ENCODE peak calls at places on chromosomes 4 and X, in seven cellular contexts. One of them, this sample, is unnamed.

GRCh38 chr4:63619771-63620170 is 789.5 kb downstream of the TECRL start:
- DNase-seq in right atrium auricular region: no peak
- DNase-seq in left lung: no peak
- DNase-seq in tibial artery: no peak
- DNase-seq in brain microvascular endothelial cell: no peak
- DNase-seq in GM23338: no peak
- DNase-seq in lower lobe of right lung: no peak
- DNase-seq in this sample: no peak

GRCh38 chr4:72569719-72570235 is 756 bp upstream of the ADAMTS3 start:
- DNase-seq in lower lobe of right lung: no peak
- DNase-seq in right atrium auricular region: no peak
- DNase-seq in brain microvascular endothelial cell: no peak
- DNase-seq in left lung: peak; percentile 37
- DNase-seq in tibial artery: no peak
- DNase-seq in GM23338: no peak
- DNase-seq in this sample: no peak

GRCh38 chr4:37670249-37670648 is 15.9 kb downstream of the RELL1 start:
- DNase-seq in tibial artery: no peak
- DNase-seq in right atrium auricular region: no peak
- DNase-seq in GM23338: no peak
- DNase-seq in brain microvascular endothelial cell: no peak
- DNase-seq in left lung: no peak
- DNase-seq in lower lobe of right lung: no peak
- DNase-seq in this sample: no peak

GRCh38 chrX:154819771-154820341 is 14.6 kb upstream of the MPP1 start:
- DNase-seq in lower lobe of right lung: no peak
- DNase-seq in left lung: no peak
- DNase-seq in GM23338: peak; percentile 43
- DNase-seq in tibial artery: no peak
- DNase-seq in brain microvascular endothelial cell: no peak
- DNase-seq in right atrium auricular region: no peak
- DNase-seq in this sample: no peak

GRCh38 chrX:19121898-19122640 is at the start of gene ADGRG2:
- DNase-seq in right atrium auricular region: no peak
- DNase-seq in tibial artery: peak; percentile 66
- DNase-seq in left lung: peak; percentile 79
- DNase-seq in lower lobe of right lung: peak; percentile 54
- DNase-seq in GM23338: peak; percentile 48
- DNase-seq in brain microvascular endothelial cell: no peak
- DNase-seq in this sample: no peak

GRCh38 chr4:95506264-95506663 is 42.5 kb downstream of the UNC5C start:
- DNase-seq in brain microvascular endothelial cell: peak; percentile 20
- DNase-seq in right atrium auricular region: no peak
- DNase-seq in lower lobe of right lung: no peak
- DNase-seq in GM23338: no peak
- DNase-seq in left lung: no peak
- DNase-seq in tibial artery: no peak
- DNase-seq in this sample: no peak

GRCh38 chr4:28313729-28314713 is 1453.4 kb downstream of the STIM2 start:
- DNase-seq in GM23338: no peak
- DNase-seq in left lung: no peak
- DNase-seq in tibial artery: no peak
- DNase-seq in right atrium auricular region: no peak
- DNase-seq in lower lobe of right lung: no peak
- DNase-seq in brain microvascular endothelial cell: no peak
- DNase-seq in this sample: no peak

GRCh38 chrX:68895339-68896250 is 66.8 kb downstream of the EFNB1 start:
- DNase-seq in left lung: no peak
- DNase-seq in tibial artery: peak; percentile 71
- DNase-seq in right atrium auricular region: peak; percentile 66
- DNase-seq in lower lobe of right lung: peak; percentile 51
- DNase-seq in brain microvascular endothelial cell: no peak
- DNase-seq in GM23338: no peak
- DNase-seq in this sample: no peak

GRCh38 chrX:131621650-131622049 is 77.8 kb downstream of the OR13H1 start:
- DNase-seq in tibial artery: no peak
- DNase-seq in GM23338: no peak
- DNase-seq in lower lobe of right lung: no peak
- DNase-seq in brain microvascular endothelial cell: no peak
- DNase-seq in right atrium auricular region: no peak
- DNase-seq in left lung: no peak
- DNase-seq in this sample: no peak

GRCh38 chr4:23305026-23305425 is 584.8 kb downstream of the PPARGC1A start:
- DNase-seq in tibial artery: no peak
- DNase-seq in left lung: no peak
- DNase-seq in right atrium auricular region: no peak
- DNase-seq in lower lobe of right lung: no peak
- DNase-seq in GM23338: no peak
- DNase-seq in brain microvascular endothelial cell: no peak
- DNase-seq in this sample: no peak

GRCh38 chr4:11769425-11769824 is 340.7 kb upstream of the HS3ST1 start:
- DNase-seq in tibial artery: no peak
- DNase-seq in right atrium auricular region: peak; percentile 64
- DNase-seq in left lung: no peak
- DNase-seq in brain microvascular endothelial cell: peak; percentile 1
- DNase-seq in lower lobe of right lung: no peak
- DNase-seq in GM23338: no peak
- DNase-seq in this sample: no peak

GRCh38 chrX:373641-374471 is 12.9 kb downstream of the PPP2R3B start:
- DNase-seq in right atrium auricular region: no peak
- DNase-seq in left lung: peak; percentile 74
- DNase-seq in brain microvascular endothelial cell: no peak
- DNase-seq in GM23338: peak; percentile 83
- DNase-seq in tibial artery: no peak
- DNase-seq in lower lobe of right lung: no peak
- DNase-seq in this sample: no peak

GRCh38 chr4:125735107-125735506 is 420.4 kb downstream of the FAT4 start:
- DNase-seq in right atrium auricular region: peak; percentile 68
- DNase-seq in tibial artery: no peak
- DNase-seq in GM23338: peak; percentile 64
- DNase-seq in brain microvascular endothelial cell: peak; percentile 97
- DNase-seq in left lung: peak; percentile 28
- DNase-seq in lower lobe of right lung: no peak
- DNase-seq in this sample: peak; percentile 56

GRCh38 chr4:8097141-8097541 is 61.5 kb downstream of the ABLIM2 start:
- DNase-seq in right atrium auricular region: no peak
- DNase-seq in left lung: peak; percentile 70
- DNase-seq in tibial artery: no peak
- DNase-seq in lower lobe of right lung: no peak
- DNase-seq in brain microvascular endothelial cell: no peak
- DNase-seq in GM23338: no peak
- DNase-seq in this sample: no peak

GRCh38 chrX:65581661-65582339 is 47.2 kb upstream of the LAS1L start:
- DNase-seq in tibial artery: peak; percentile 68
- DNase-seq in left lung: no peak
- DNase-seq in lower lobe of right lung: no peak
- DNase-seq in right atrium auricular region: peak; percentile 73
- DNase-seq in brain microvascular endothelial cell: peak; percentile 44
- DNase-seq in GM23338: peak; percentile 82
- DNase-seq in this sample: no peak

GRCh38 chrX:255923-256331 is 25.3 kb upstream of the PLCXD1 start:
- DNase-seq in tibial artery: no peak
- DNase-seq in lower lobe of right lung: peak; percentile 28
- DNase-seq in GM23338: no peak
- DNase-seq in right atrium auricular region: no peak
- DNase-seq in left lung: peak; percentile 58
- DNase-seq in brain microvascular endothelial cell: no peak
- DNase-seq in this sample: no peak

GRCh38 chr4:92232566-92232965 is 71.2 kb upstream of the GRID2 start:
- DNase-seq in brain microvascular endothelial cell: no peak
- DNase-seq in lower lobe of right lung: no peak
- DNase-seq in GM23338: no peak
- DNase-seq in left lung: no peak
- DNase-seq in tibial artery: no peak
- DNase-seq in right atrium auricular region: no peak
- DNase-seq in this sample: no peak

GRCh38 chr4:56086073-56086521 is 137.4 kb downstream of the CEP135 start:
- DNase-seq in right atrium auricular region: no peak
- DNase-seq in GM23338: peak; percentile 58
- DNase-seq in lower lobe of right lung: no peak
- DNase-seq in tibial artery: no peak
- DNase-seq in left lung: no peak
- DNase-seq in brain microvascular endothelial cell: no peak
- DNase-seq in this sample: no peak

GRCh38 chr4:86306816-86307215 is 53.0 kb downstream of the MAPK10 start:
- DNase-seq in lower lobe of right lung: no peak
- DNase-seq in right atrium auricular region: no peak
- DNase-seq in tibial artery: no peak
- DNase-seq in left lung: no peak
- DNase-seq in GM23338: no peak
- DNase-seq in brain microvascular endothelial cell: peak; percentile 14
- DNase-seq in this sample: peak; percentile 57

DNA sequence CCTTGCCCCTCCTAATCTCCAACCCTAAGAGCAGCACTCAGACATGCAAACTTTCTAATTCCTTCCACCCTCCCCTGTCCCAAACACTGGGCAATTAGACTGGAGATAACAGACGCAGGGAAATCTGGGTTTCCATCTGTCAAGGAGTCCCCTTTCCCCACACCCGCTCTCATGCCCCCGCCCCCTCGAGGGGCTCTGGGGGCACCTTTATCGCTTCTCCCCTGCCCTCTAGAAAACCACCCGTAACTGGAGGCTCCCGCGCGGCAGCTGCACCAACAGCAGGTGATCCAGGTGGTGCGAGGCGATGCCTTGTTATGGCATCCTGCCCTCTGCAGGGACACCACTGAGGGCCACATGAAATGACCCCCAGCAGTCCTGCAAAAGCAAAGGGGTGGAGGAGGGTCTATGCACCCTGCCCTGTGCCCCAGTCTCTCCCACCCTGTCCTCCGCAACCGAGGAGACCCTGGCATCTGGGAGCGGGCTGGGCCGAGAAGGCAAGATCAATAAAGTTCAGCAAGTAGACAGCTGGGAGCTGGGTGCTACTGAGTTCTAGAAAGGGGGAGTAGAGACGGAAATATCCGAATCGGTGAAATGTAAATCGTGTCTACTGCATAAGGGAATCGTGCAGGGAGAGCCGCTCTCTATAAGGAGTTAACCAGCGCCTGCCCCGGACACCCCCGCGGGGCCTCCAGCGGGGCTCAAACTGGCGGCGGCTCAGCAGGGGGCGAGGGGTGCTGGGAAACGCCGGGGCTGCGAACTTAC is 1.6 kb downstream of the KCTD8 start:
- DNase-seq in right atrium auricular region: no peak
- DNase-seq in brain microvascular endothelial cell: no peak
- DNase-seq in GM23338: peak; percentile 39
- DNase-seq in tibial artery: no peak
- DNase-seq in lower lobe of right lung: no peak
- DNase-seq in left lung: peak; percentile 51
- DNase-seq in this sample: no peak
- H3K27me3 ChIP-seq in right atrium auricular region: no peaks in the 10 kb centered on the region
- H3K27me3 ChIP-seq in brain microvascular endothelial cell: peaks cover 28% of the 10 kb centered on the region
- H3K27me3 ChIP-seq in GM23338: peaks cover 46% of the 10 kb centered on the region
- H3K27me3 ChIP-seq in tibial artery: no peaks in the 10 kb centered on the region
- H3K27me3 ChIP-seq in lower lobe of right lung: peaks cover 69% of the 10 kb centered on the region
- H3K27me3 ChIP-seq in left lung: peaks cover 30% of the 10 kb centered on the region
- H3K27me3 ChIP-seq in this sample: peaks cover 16% of the 10 kb centered on the region

DNA sequence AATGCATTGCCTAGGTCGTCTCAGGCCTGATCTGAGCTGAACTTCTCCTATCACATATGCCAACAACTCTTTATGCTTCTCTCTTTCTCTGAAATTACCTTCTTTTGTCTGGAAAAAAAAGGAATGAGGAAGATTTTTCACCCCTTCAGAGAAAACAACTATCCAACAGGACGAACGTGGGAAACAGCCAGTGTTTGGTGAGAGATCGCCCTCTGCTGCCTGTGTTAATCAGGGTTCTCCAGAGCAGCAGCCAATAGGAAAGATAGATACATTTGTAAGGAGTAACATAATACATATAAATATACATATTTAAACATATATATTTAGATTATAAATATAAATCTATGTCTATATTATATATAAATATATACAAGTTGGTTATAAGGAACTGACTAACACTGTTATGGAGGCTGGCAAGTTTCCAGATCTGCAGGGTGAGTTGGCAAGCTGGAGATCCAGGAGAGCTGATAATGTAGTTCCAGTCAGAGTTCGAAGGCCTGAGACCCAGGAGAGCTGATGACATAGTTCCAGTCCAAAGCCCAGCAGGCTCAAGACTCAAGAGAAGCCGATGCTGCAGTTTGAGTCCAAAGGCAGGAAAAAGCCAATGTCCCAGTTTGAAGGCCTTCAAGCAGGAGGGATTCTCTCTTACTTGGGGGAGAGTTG is 13.3 kb downstream of the CETN2 start:
- DNase-seq in lower lobe of right lung: no peak
- DNase-seq in brain microvascular endothelial cell: peak; percentile 47
- DNase-seq in right atrium auricular region: no peak
- DNase-seq in GM23338: peak; percentile 53
- DNase-seq in left lung: no peak
- DNase-seq in tibial artery: no peak
- DNase-seq in this sample: no peak
- TF ChIP-seq CTCF in lower lobe of right lung: peak; percentile 10
- TF ChIP-seq CTCF in brain microvascular endothelial cell: peak; percentile 69
- TF ChIP-seq CTCF in right atrium auricular region: no peak
- TF ChIP-seq CTCF in GM23338: peak; percentile 48
- TF ChIP-seq CTCF in left lung: no peak
- TF ChIP-seq CTCF in tibial artery: no peak
- TF ChIP-seq CTCF in this sample: peak; percentile 51

GRCh38 chrX:78769933-78770332 is 22.4 kb downstream of the LPAR4 start:
- DNase-seq in right atrium auricular region: no peak
- DNase-seq in lower lobe of right lung: no peak
- DNase-seq in tibial artery: no peak
- DNase-seq in GM23338: no peak
- DNase-seq in left lung: no peak
- DNase-seq in brain microvascular endothelial cell: no peak
- DNase-seq in this sample: no peak

GRCh38 chrX:78769356-78769755 is 21.8 kb downstream of the LPAR4 start:
- DNase-seq in right atrium auricular region: no peak
- DNase-seq in lower lobe of right lung: no peak
- DNase-seq in left lung: no peak
- DNase-seq in GM23338: no peak
- DNase-seq in brain microvascular endothelial cell: no peak
- DNase-seq in tibial artery: no peak
- DNase-seq in this sample: no peak
- H3K4me3 ChIP-seq in right atrium auricular region: no peak overlapping the region
- H3K4me3 ChIP-seq in lower lobe of right lung: no peak overlapping the region
- H3K4me3 ChIP-seq in left lung: no peak overlapping the region
- H3K4me3 ChIP-seq in GM23338: no peak overlapping the region
- H3K4me3 ChIP-seq in brain microvascular endothelial cell: no peak overlapping the region
- H3K4me3 ChIP-seq in tibial artery: no peak overlapping the region
- H3K4me3 ChIP-seq in this sample: no peak overlapping the region

DNA sequence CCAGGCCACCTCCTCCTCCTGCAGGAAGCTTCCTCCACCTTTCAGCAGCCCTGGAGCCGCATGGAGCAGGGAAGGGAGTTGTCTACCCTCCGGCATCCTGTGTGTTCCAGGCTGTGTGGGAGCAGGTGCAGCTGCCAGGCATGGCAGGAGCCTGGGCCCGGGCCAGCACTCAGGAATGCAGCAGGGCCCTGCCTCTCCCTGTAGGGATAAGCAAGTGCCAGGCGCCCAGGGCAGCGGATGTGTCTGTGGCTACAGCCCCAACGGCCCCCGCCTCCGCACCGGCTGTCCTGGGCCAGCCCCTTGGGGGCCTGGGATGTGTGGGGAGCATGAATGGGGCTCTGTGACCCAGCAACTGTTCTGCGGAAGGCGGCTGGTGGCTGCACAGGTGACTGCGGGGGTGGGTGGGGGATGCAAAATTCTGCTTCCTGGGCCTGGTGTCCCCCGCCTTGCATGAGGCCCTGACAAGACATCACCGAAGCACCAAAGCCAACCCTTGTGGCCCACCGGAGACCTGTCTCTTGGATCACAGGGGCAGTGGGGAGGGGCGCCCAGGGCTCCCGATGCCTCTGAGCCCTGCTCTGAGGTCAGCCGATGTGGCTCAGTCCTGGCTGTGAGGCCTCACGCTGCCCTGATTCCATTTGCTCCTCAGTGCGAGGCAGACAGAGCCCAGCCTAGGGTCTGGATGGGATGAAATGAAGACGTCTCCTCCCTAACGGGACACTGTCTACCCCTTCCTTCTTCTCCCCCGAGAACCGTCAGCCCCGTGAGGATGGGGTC is 1.4 kb upstream of the DOK7 start:
- DNase-seq in brain microvascular endothelial cell: no peak
- DNase-seq in tibial artery: no peak
- DNase-seq in left lung: peak; percentile 88
- DNase-seq in right atrium auricular region: no peak
- DNase-seq in lower lobe of right lung: peak; percentile 82
- DNase-seq in GM23338: no peak
- DNase-seq in this sample: no peak
- H3K27me3 ChIP-seq in brain microvascular endothelial cell: peaks cover 23% of the 10 kb centered on the region
- H3K27me3 ChIP-seq in tibial artery: no peaks in the 10 kb centered on the region
- H3K27me3 ChIP-seq in left lung: peaks cover 6% of the 10 kb centered on the region
- H3K27me3 ChIP-seq in right atrium auricular region: no peaks in the 10 kb centered on the region
- H3K27me3 ChIP-seq in lower lobe of right lung: peaks cover 33% of the 10 kb centered on the region
- H3K27me3 ChIP-seq in GM23338: peaks cover 49% of the 10 kb centered on the region
- H3K27me3 ChIP-seq in this sample: peaks cover 36% of the 10 kb centered on the region